ENCODE peak calls at places on chromosome 16, in four cellular contexts. M is adrenal gland, P is IMR-90, R is A549. G is an unnamed sample.

GRCh38 chr16:20265019-20265418 is 62.3 kb downstream of the GP2 start:
- DNase-seq in M (no peak), P (no peak), R (no peak), G (no peak)

GRCh38 chr16:88754912-88755744 is 29.9 kb downstream of the PIEZO1 start:
- DNase-seq in M (no peak), P (peak; percentile 63), R (no peak), G (peak; percentile 28)

GRCh38 chr16:14335297-14335696 is 264.2 kb downstream of the MRTFB start:
- DNase-seq in M (no peak), R (peak; percentile 26), P (no peak), G (no peak)

GRCh38 chr16:2710711-2711231 is 9.3 kb downstream of the PRSS27 start:
- DNase-seq in M (no peak), R (no peak), P (no peak), G (no peak)

GRCh38 chr16:9407206-9407758 is 315.8 kb downstream of the HAPSTR1 start:
- DNase-seq in P (no peak), M (no peak), R (no peak), G (no peak)

GRCh38 chr16:81615833-81616232 is 163.3 kb upstream of the PLCG2 start:
- DNase-seq in M (no peak), R (no peak), P (no peak), G (no peak)

GRCh38 chr16:19884021-19884485 is 595 bp downstream of the GPRC5B start:
- DNase-seq in P (no peak), R (no peak), M (no peak), G (no peak)

GRCh38 chr16:89983550-89983949 is 35.0 kb downstream of the DEF8 start:
- DNase-seq in P (no peak), M (no peak), R (no peak), G (no peak)

GRCh38 chr16:31064882-31065461 is 9.1 kb downstream of the ZNF668 start:
- DNase-seq in R (peak; percentile 55), M (peak; percentile 85), P (peak; percentile 97), G (no peak)

GRCh38 chr16:87133112-87133850 is 183.9 kb downstream of the C16orf95 start:
- DNase-seq in R (no peak), P (no peak), M (no peak), G (no peak)

GRCh38 chr16:54647216-54647615 is 283.4 kb upstream of the IRX5 start:
- DNase-seq in P (no peak), R (no peak), M (no peak), G (no peak)

GRCh38 chr16:86962913-86963312 is 354.3 kb downstream of the C16orf95 start:
- DNase-seq in R (no peak), M (no peak), P (no peak), G (no peak)

GRCh38 chr16:3645504-3646347 is 8.8 kb upstream of the DNASE1 start:
- DNase-seq in R (no peak), M (no peak), P (peak; percentile 73), G (no peak)

GRCh38 chr16:55035037-55035436 is 104.4 kb downstream of the IRX5 start:
- DNase-seq in P (no peak), R (peak; percentile 39), M (no peak), G (no peak)

GRCh38 chr16:11038305-11038704 is 93.9 kb downstream of the CLEC16A start:
- DNase-seq in P (no peak), R (no peak), M (no peak), G (no peak)

GRCh38 chr16:8798535-8799157 is 1.0 kb downstream of the PMM2 start:
- DNase-seq in P (no peak), M (no peak), R (no peak), G (no peak)

GRCh38 chr16:52603015-52603414 is 56.1 kb upstream of the TOX3 start:
- DNase-seq in M (no peak), R (no peak), P (no peak), G (no peak)

GRCh38 chr16:22317001-22317530 is 19.9 kb downstream of the POLR3E start:
- DNase-seq in P (no peak), M (no peak), R (no peak), G (no peak)

GRCh38 chr16:79093554-79093967 is 507.0 kb downstream of the MAF start:
- DNase-seq in P (no peak), M (peak; percentile 18), R (no peak), G (no peak)

GRCh38 chr16:3165111-3165822 is 22.7 kb upstream of the OR1F1 start:
- DNase-seq in M (no peak), P (no peak), R (no peak), G (no peak)

GRCh38 chr16:30990105-30990504 is 5.1 kb downstream of the HSD3B7 start:
- DNase-seq in M (no peak), P (no peak), R (no peak), G (no peak)

GRCh38 chr16:15491430-15491829 is 57.0 kb downstream of the BMERB1 start:
- DNase-seq in P (no peak), M (no peak), R (no peak), G (no peak)

GRCh38 chr16:10745856-10746255 is 2.2 kb downstream of the NUBP1 start:
- DNase-seq in P (no peak), R (no peak), M (no peak), G (no peak)

GRCh38 chr16:30040221-30040620 is 9.2 kb upstream of the TLCD3B start:
- DNase-seq in P (no peak), R (no peak), M (no peak), G (no peak)

GRCh38 chr16:28572659-28573510 is 19.2 kb downstream of the SGF29 start:
- DNase-seq in M (no peak), R (no peak), P (peak; percentile 14), G (no peak)

GRCh38 chr16:17590711-17591654 is 120.2 kb upstream of the XYLT1 start:
- DNase-seq in R (no peak), P (no peak), M (no peak), G (no peak)

GRCh38 chr16:49312389-49312990 is 30.9 kb upstream of the CBLN1 start:
- DNase-seq in M (no peak), P (no peak), R (no peak), G (no peak)

GRCh38 chr16:79776243-79776884 is 175.8 kb upstream of the MAF start:
- DNase-seq in M (no peak), P (no peak), R (no peak), G (no peak)

GRCh38 chr16:85611455-85612190 is 1.5 kb upstream of the GSE1 start:
- DNase-seq in M (peak; percentile 89), R (peak; percentile 75), P (peak; percentile 74), G (peak; percentile 36)

GRCh38 chr16:85612191-85612800 is 826 bp upstream of the GSE1 start:
- DNase-seq in P (peak; percentile 85), R (peak; percentile 97), M (peak; percentile 96), G (no peak)

GRCh38 chr16:85610059-85610445 is 3.1 kb upstream of the GSE1 start:
- DNase-seq in P (no peak), R (no peak), M (no peak), G (no peak)

GRCh38 chr16:85610446-85611204 is 2.5 kb upstream of the GSE1 start:
- DNase-seq in P (peak; percentile 81), M (peak; percentile 88), R (peak; percentile 85), G (peak; percentile 79)

DNA sequence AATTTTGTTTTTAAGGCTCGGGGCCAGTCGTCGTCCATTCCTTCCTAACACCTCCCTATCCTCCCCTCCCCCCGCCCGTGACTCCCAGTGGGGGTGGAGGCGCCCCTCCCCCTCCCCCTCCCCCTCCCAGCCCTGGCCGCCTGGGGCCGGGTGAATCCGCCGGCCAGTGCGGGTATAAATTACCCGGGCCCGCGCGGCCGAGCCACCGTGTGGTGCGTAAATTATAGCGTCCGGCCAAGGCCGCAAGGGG is 2.0 kb upstream of the GSE1 start:
- DNase-seq in M (no peak), R (no peak), P (no peak), G (no peak)
- H3K27ac ChIP-seq in M (peak overlapping the region; percentile 94), R (peak overlapping the region; percentile 98), P (peak overlapping the region; percentile 54), G (no peak overlapping the region)

GRCh38 chr16:56357765-56358322 is 67.5 kb downstream of the AMFR start:
- DNase-seq in M (peak; percentile 18), P (no peak), R (no peak), G (no peak)

GRCh38 chr16:56356276-56357241 is 68.8 kb downstream of the AMFR start:
- DNase-seq in P (peak; percentile 88), M (peak; percentile 84), R (peak; percentile 91), G (peak; percentile 34)

GRCh38 chr16:56355786-56356275 is 69.5 kb downstream of the AMFR start:
- DNase-seq in M (peak; percentile 14), P (no peak), R (no peak), G (no peak)

GRCh38 chr16:56355221-56355620 is 70.1 kb downstream of the AMFR start:
- DNase-seq in R (no peak), M (peak; percentile 12), P (no peak), G (no peak)

DNA sequence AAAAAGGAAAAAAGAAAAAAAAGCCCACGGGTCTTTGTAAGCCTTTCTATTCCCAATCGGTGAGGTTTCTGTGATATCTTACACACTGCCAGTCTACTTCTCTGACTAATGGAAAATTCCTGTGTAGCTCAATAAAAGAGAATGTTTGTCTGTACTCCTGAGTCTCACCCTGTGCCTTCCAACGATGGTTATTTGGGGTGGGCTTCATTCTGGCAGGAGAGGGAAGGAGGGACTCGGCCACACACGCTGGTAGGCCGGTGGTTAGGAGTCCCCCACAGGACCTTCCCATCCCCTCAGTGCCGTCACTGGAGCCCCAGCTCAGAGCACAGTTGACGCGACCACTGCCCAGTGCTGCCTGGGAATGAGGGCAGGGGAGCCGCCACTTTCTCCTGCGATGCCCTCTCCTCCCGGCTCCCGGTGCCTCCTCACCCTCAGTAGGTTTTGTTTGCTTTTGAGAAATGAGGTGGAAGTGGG is 68.0 kb downstream of the AMFR start:
- DNase-seq in M (peak; percentile 18), R (no peak), P (peak; percentile 63), G (no peak)
- H3K27ac ChIP-seq in M (peak overlapping the region; percentile 84), R (peak overlapping the region; percentile 81), P (peak overlapping the region; percentile 78), G (no peak overlapping the region)

GRCh38 chr16:85524630-85525463 is 88.3 kb upstream of the GSE1 start:
- DNase-seq in R (no peak), P (peak; percentile 49), M (no peak), G (no peak)

GRCh38 chr16:85525464-85526117 is 87.5 kb upstream of the GSE1 start:
- DNase-seq in P (no peak), R (no peak), M (no peak), G (no peak)

GRCh38 chr16:85522842-85523601 is 90.1 kb upstream of the GSE1 start:
- DNase-seq in M (no peak), R (no peak), P (peak; percentile 24), G (no peak)

GRCh38 chr16:85523602-85524364 is 89.3 kb upstream of the GSE1 start:
- DNase-seq in R (no peak), P (peak; percentile 45), M (no peak), G (no peak)

DNA sequence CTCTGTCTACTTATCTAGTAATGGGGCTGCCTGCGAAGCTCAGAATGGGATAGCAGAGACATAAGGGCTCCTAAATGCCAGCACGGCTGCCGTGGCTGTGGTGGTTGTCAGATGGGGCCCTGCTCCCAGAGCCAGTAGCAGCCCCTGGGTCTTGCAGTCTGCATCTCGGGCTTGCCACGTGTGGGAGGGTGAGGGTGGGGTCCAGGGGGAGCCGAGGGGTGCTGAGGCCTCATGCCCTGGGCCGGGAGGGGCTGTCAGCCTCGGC is 88.8 kb upstream of the GSE1 start:
- DNase-seq in P (no peak), R (no peak), M (no peak), G (no peak)
- H3K27ac ChIP-seq in P (peak overlapping the region; percentile 28), R (peak overlapping the region; percentile 95), M (no peak overlapping the region), G (no peak overlapping the region)

DNA sequence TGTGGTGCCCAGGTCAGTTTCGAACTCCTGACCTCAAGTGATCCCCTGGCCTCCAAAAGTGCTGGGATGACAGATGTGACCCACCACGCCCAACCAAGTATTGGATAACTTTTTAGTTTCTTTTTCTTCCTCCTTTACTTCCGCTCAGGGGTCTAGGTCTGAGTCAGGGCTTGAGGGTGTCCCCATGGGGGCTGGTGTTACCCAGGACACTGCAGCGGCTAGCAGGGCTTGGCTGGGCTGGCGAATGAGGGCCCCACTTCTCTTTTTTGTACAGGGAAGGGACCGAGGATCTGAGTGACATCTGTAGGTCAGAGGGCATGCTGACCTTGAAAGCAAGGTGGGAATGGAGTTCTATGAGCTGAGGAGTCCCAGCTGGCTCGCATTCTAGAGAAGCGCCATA is 24.9 kb downstream of the RAB11FIP3 start:
- DNase-seq in M (no peak), P (no peak), R (no peak), G (no peak)
- H3K27ac ChIP-seq in M (no peak overlapping the region), P (no peak overlapping the region), R (peak overlapping the region; percentile 41), G (no peak overlapping the region)